ENCODE peak calls at places on chromosome 15, in ten cellular contexts. I is HFFc6, S is uterus, P is foreskin fibroblast, J is psoas muscle, X is mesothelial cell of epicardium, C is natural killer cell, T is A549, G is tibial artery, H is osteocyte. E is an unnamed sample.

GRCh38 chr15:37019479-37020433 is 80.6 kb downstream of the MEIS2 start:
- DNase-seq in I (no peak), S (no peak), P (no peak), J (no peak), X (no peak), C (no peak), T (no peak), G (no peak), H (no peak), E (no peak)

GRCh38 chr15:52733696-52734255 is 54.6 kb upstream of the ATOSA start:
- DNase-seq in I (no peak), S (no peak), P (peak), J (no peak), X (no peak), C (no peak), T (no peak), G (no peak), H (no peak), E (no peak)

GRCh38 chr15:56734013-56734625 is 810 bp upstream of the ZNF280D start:
- DNase-seq in I (no peak), S (no peak), P (no peak), J (no peak), X (no peak), C (no peak), T (peak), G (no peak), H (no peak), E (no peak)

GRCh38 chr15:41774873-41775417 is 661 bp downstream of the MAPKBP1 start:
- DNase-seq in I (no peak), S (no peak), P (no peak), J (no peak), X (no peak), C (no peak), T (no peak), G (no peak), H (no peak), E (no peak)

GRCh38 chr15:63252292-63252691 is 25.1 kb upstream of the APH1B start:
- DNase-seq in I (no peak), S (no peak), P (no peak), J (no peak), X (no peak), C (no peak), T (no peak), G (no peak), H (no peak), E (no peak)

GRCh38 chr15:47652213-47652852 is 65.0 kb upstream of the SEMA6D start:
- DNase-seq in I (no peak), S (no peak), P (no peak), J (no peak), X (no peak), C (no peak), T (no peak), G (no peak), H (no peak), E (no peak)

GRCh38 chr15:89090791-89091666 is 2.8 kb downstream of the ABHD2 start:
- DNase-seq in I (peak), S (peak), P (peak), J (peak), X (no peak), C (peak), T (peak), G (peak), H (no peak), E (no peak)

GRCh38 chr15:71440479-71441071 is 325.3 kb downstream of the THSD4 start:
- DNase-seq in I (peak), S (no peak), P (peak), J (no peak), X (no peak), C (no peak), T (peak), G (no peak), H (no peak), E (no peak)

GRCh38 chr15:31353931-31354330 is 27.3 kb downstream of the KLF13 start:
- DNase-seq in I (peak), S (no peak), P (peak), J (peak), X (no peak), C (no peak), T (no peak), G (no peak), H (no peak), E (no peak)

GRCh38 chr15:42010434-42010833 is 10.4 kb downstream of the PLA2G4E start:
- DNase-seq in I (no peak), S (no peak), P (no peak), J (no peak), X (no peak), C (no peak), T (no peak), G (no peak), H (no peak), E (no peak)

DNA sequence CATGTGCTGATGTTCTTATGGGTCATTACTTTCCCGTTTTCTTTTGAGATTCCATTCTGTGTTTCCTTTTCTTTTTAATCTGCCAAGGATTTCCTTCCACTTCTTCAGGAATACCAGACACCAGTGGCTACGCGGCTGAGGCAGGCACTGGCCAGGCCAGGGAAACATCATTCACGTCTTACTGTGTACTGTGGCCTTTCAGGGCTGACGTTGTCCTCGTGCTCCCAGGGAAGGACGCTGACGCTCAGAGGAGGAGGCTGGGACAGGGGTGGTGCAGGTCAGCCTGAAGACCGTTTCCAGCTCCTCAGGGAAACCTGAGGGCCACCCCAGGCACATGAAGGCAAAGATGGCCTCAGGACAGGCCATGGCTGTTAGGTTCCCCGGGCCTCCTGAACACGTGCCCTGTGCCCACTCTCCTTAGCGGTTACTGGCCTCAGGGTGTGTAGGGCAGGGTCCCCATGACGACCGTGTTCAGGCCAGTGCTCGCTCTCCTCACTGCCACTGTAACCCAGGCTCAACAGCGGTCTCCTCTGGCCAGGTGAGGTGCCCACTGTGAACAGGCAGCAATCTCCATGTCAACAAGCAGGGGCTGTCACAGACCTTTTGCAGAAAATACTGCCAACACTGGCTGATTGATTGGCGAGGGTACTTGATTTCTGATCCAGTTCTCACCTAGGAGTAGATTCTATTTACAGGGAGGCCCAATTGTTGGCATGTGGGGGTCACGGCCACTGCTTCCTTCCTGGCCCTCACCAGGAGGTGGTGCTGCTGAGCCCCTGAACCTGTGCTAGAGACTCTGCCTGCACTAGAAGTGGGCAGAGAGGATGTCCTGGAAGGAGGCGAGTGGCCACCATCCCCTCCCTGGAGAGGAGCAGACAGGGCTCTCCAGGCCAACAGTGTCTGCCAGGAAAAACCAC is 169.5 kb downstream of the ATP10A start:
- DNase-seq in I (peak), S (peak), P (peak), J (no peak), X (no peak), C (no peak), T (peak), G (peak), H (no peak), E (peak)
- TF ChIP-seq CTCF in I (peak), S (peak), P (peak), J (peak), X (peak), C (peak), T (peak), G (peak), H (peak), E (peak)

GRCh38 chr15:81018197-81018596 is 17.5 kb downstream of the TLNRD1 start:
- DNase-seq in I (no peak), S (no peak), P (no peak), J (no peak), X (no peak), C (no peak), T (no peak), G (no peak), H (no peak), E (no peak)

GRCh38 chr15:81023483-81024264 is 23.0 kb downstream of the TLNRD1 start:
- DNase-seq in I (peak), S (peak), P (peak), J (peak), X (no peak), C (no peak), T (no peak), G (peak), H (no peak), E (no peak)

GRCh38 chr15:81024265-81024875 is 23.6 kb downstream of the TLNRD1 start:
- DNase-seq in I (no peak), S (no peak), P (peak), J (no peak), X (no peak), C (no peak), T (no peak), G (no peak), H (no peak), E (no peak)

GRCh38 chr15:81024891-81025290 is 24.2 kb downstream of the TLNRD1 start:
- DNase-seq in I (no peak), S (no peak), P (no peak), J (no peak), X (no peak), C (no peak), T (no peak), G (no peak), H (no peak), E (no peak)

DNA sequence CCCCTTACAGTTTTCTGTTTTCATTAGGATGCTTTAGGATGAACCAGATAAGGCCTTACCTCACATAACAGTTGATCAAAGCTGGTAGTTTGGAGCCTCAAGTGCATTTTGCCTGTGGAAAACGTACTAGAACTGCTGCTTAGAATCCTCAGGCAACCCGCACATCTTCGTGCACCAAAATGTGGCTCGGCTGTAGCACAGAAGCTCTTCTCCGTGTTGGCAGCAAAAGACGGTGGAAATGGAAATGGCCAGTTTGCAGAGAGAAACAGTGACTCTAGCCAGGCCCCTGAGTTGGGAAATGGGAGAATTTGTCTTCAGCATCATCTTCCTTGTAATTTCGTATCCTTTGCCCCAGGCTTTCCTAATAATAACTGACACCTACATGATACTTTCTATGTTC is 20.6 kb downstream of the TLNRD1 start:
- DNase-seq in I (no peak), S (no peak), P (no peak), J (no peak), X (no peak), C (no peak), T (no peak), G (no peak), H (no peak), E (no peak)
- TF ChIP-seq CTCF in I (no peak), S (no peak), P (no peak), J (no peak), X (no peak), C (no peak), T (no peak), G (no peak), H (no peak), E (no peak)

DNA sequence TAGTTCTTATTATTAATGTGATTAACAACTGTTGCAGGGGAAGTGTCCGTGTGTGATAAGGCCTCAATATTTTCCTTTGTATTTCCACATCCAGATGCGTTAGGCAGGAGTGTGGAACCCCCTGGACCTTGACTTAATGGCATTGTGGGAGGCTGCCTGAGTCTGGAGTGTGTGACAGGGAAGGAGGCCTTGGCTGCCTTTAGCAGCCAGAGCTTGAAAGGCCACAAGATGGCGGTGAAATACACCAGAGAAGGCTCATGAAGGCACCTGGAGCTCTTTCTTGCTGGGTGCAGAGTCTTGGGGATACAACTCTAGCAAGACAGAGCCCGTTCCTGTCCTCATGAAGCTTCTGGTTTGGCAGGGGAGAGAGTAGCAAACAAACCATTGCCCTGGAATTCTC is 36.9 kb downstream of the POLR2M start:
- DNase-seq in I (no peak), S (no peak), P (peak), J (no peak), X (no peak), C (no peak), T (peak), G (no peak), H (no peak), E (no peak)
- TF ChIP-seq CTCF in I (peak), S (no peak), P (peak), J (no peak), X (no peak), C (no peak), T (peak), G (no peak), H (no peak), E (no peak)

DNA sequence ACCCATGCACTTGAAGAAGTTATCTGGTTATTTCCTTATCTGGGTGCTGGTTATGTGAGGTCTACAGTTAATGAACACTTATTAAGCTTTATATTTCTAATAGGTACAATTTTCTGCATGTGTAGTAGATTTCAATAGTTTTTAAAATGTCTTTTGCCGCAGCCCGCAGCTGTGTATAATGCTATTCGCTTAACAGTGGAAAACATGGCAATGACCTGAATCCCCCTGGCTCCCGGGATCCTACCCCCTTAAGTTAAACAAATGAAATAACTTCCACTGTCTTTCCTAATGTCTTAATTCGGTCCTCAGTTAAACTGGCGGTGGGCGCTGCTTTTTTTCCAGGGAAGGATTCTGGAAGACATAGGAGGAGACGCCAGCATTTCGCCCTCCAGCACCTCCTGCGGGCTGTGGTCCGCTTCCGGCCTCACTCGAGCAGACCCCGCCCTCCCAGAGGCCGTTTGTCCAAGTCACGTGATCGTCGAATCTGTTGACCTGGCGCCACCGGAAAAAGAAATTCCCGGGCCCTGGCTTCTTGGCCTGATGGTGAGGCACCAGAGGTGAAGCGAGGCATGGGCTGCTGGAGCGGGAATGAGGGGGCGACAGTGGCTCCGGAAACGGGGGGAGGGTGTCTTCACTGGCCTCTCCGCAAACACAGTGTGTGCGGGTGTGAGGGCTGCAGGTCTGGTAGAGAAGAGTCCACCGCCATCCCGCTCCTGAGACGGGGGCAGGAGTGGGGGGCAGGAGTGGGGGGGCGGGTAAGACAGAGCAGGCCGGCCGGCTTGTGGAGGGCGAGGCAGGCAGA is 45.6 kb upstream of the CSPG4 start:
- DNase-seq in I (peak), S (peak), P (peak), J (peak), X (peak), C (no peak), T (peak), G (peak), H (no peak), E (peak)
- TF ChIP-seq CTCF in I (peak), S (no peak), P (peak), J (peak), X (no peak), C (no peak), T (peak), G (peak), H (no peak), E (peak)

GRCh38 chr15:96353931-96354730 is 23.6 kb downstream of the NR2F2 start:
- DNase-seq in I (no peak), S (peak), P (peak), J (peak), X (peak), C (no peak), T (no peak), G (peak), H (no peak), E (no peak)
- TF ChIP-seq CTCF in I (peak), S (peak), P (peak), J (peak), X (peak), C (no peak), T (peak), G (peak), H (peak), E (peak)